ENCODE peak calls at places on chromosomes 7 and 10, in five cellular contexts. One of them, this sample, is unnamed.

GRCh38 chr10:79355420-79356010 is 8.2 kb downstream of the PPIF start:
- DNase-seq in stimulated activated CD8-positive, alpha-beta memory T cell treated with anti-CD3 and anti-CD28 coated beads, Interleukin-15, amount 100 ng/mL, for 24 hours: no peak
- DNase-seq in WTC11: no peak
- DNase-seq in NAMALWA: no peak
- DNase-seq in stomach: no peak
- DNase-seq in this sample: no peak

GRCh38 chr7:111528331-111528730 is 34.0 kb downstream of the IMMP2L start:
- DNase-seq in stimulated activated CD8-positive, alpha-beta memory T cell treated with anti-CD3 and anti-CD28 coated beads, Interleukin-15, amount 100 ng/mL, for 24 hours: no peak
- DNase-seq in WTC11: no peak
- DNase-seq in NAMALWA: no peak
- DNase-seq in stomach: no peak
- DNase-seq in this sample: no peak

GRCh38 chr10:98028168-98028770 is 2.2 kb downstream of the CRTAC1 start:
- DNase-seq in stimulated activated CD8-positive, alpha-beta memory T cell treated with anti-CD3 and anti-CD28 coated beads, Interleukin-15, amount 100 ng/mL, for 24 hours: peak; percentile 21
- DNase-seq in WTC11: peak; percentile 87
- DNase-seq in NAMALWA: peak; percentile 74
- DNase-seq in stomach: peak; percentile 57
- DNase-seq in this sample: peak; percentile 33

GRCh38 chr7:30865821-30866220 is 45.8 kb upstream of the AQP1 start:
- DNase-seq in stimulated activated CD8-positive, alpha-beta memory T cell treated with anti-CD3 and anti-CD28 coated beads, Interleukin-15, amount 100 ng/mL, for 24 hours: no peak
- DNase-seq in WTC11: no peak
- DNase-seq in NAMALWA: no peak
- DNase-seq in stomach: no peak
- DNase-seq in this sample: no peak

GRCh38 chr10:129662386-129662785 is 195.3 kb downstream of the MGMT start:
- DNase-seq in stimulated activated CD8-positive, alpha-beta memory T cell treated with anti-CD3 and anti-CD28 coated beads, Interleukin-15, amount 100 ng/mL, for 24 hours: no peak
- DNase-seq in WTC11: no peak
- DNase-seq in NAMALWA: no peak
- DNase-seq in stomach: no peak
- DNase-seq in this sample: no peak

GRCh38 chr10:85105614-85106013 is 777.2 kb downstream of the CCSER2 start:
- DNase-seq in stimulated activated CD8-positive, alpha-beta memory T cell treated with anti-CD3 and anti-CD28 coated beads, Interleukin-15, amount 100 ng/mL, for 24 hours: no peak
- DNase-seq in WTC11: peak; percentile 55
- DNase-seq in NAMALWA: no peak
- DNase-seq in stomach: no peak
- DNase-seq in this sample: no peak

GRCh38 chr7:111771638-111772037 is 209.3 kb upstream of the IMMP2L start:
- DNase-seq in stimulated activated CD8-positive, alpha-beta memory T cell treated with anti-CD3 and anti-CD28 coated beads, Interleukin-15, amount 100 ng/mL, for 24 hours: no peak
- DNase-seq in WTC11: no peak
- DNase-seq in NAMALWA: no peak
- DNase-seq in stomach: no peak
- DNase-seq in this sample: no peak

GRCh38 chr7:76149847-76150691 is 51.6 kb upstream of the SRRM3 start:
- DNase-seq in stimulated activated CD8-positive, alpha-beta memory T cell treated with anti-CD3 and anti-CD28 coated beads, Interleukin-15, amount 100 ng/mL, for 24 hours: no peak
- DNase-seq in WTC11: no peak
- DNase-seq in NAMALWA: no peak
- DNase-seq in stomach: no peak
- DNase-seq in this sample: no peak

GRCh38 chr7:32163141-32163806 is 93.1 kb upstream of the PDE1C start:
- DNase-seq in stimulated activated CD8-positive, alpha-beta memory T cell treated with anti-CD3 and anti-CD28 coated beads, Interleukin-15, amount 100 ng/mL, for 24 hours: no peak
- DNase-seq in WTC11: no peak
- DNase-seq in NAMALWA: no peak
- DNase-seq in stomach: no peak
- DNase-seq in this sample: no peak

GRCh38 chr7:159280008-159280407 is 135.3 kb upstream of the VIPR2 start:
- DNase-seq in stimulated activated CD8-positive, alpha-beta memory T cell treated with anti-CD3 and anti-CD28 coated beads, Interleukin-15, amount 100 ng/mL, for 24 hours: no peak
- DNase-seq in WTC11: no peak
- DNase-seq in NAMALWA: no peak
- DNase-seq in stomach: no peak
- DNase-seq in this sample: no peak

GRCh38 chr10:27744478-27745379 is 890 bp downstream of the MKX start:
- DNase-seq in stimulated activated CD8-positive, alpha-beta memory T cell treated with anti-CD3 and anti-CD28 coated beads, Interleukin-15, amount 100 ng/mL, for 24 hours: no peak
- DNase-seq in WTC11: peak; percentile 53
- DNase-seq in NAMALWA: no peak
- DNase-seq in stomach: peak; percentile 28
- DNase-seq in this sample: no peak

GRCh38 chr7:75033826-75034225 is 39.8 kb downstream of the RCC1L start:
- DNase-seq in stimulated activated CD8-positive, alpha-beta memory T cell treated with anti-CD3 and anti-CD28 coated beads, Interleukin-15, amount 100 ng/mL, for 24 hours: no peak
- DNase-seq in WTC11: no peak
- DNase-seq in NAMALWA: no peak
- DNase-seq in stomach: no peak
- DNase-seq in this sample: no peak

GRCh38 chr7:6392712-6393666 is 54.8 kb downstream of the DAGLB start:
- DNase-seq in stimulated activated CD8-positive, alpha-beta memory T cell treated with anti-CD3 and anti-CD28 coated beads, Interleukin-15, amount 100 ng/mL, for 24 hours: no peak
- DNase-seq in WTC11: no peak
- DNase-seq in NAMALWA: no peak
- DNase-seq in stomach: peak; percentile 89
- DNase-seq in this sample: no peak

GRCh38 chr7:13240349-13240748 is 552.9 kb downstream of the ARL4A start:
- DNase-seq in stimulated activated CD8-positive, alpha-beta memory T cell treated with anti-CD3 and anti-CD28 coated beads, Interleukin-15, amount 100 ng/mL, for 24 hours: no peak
- DNase-seq in WTC11: no peak
- DNase-seq in NAMALWA: no peak
- DNase-seq in stomach: no peak
- DNase-seq in this sample: no peak

GRCh38 chr7:46507601-46508000 is 586.5 kb upstream of the IGFBP3 start:
- DNase-seq in stimulated activated CD8-positive, alpha-beta memory T cell treated with anti-CD3 and anti-CD28 coated beads, Interleukin-15, amount 100 ng/mL, for 24 hours: no peak
- DNase-seq in WTC11: no peak
- DNase-seq in NAMALWA: no peak
- DNase-seq in stomach: no peak
- DNase-seq in this sample: no peak

GRCh38 chr10:121926669-121927360 is 1.0 kb downstream of the ATE1 start:
- DNase-seq in stimulated activated CD8-positive, alpha-beta memory T cell treated with anti-CD3 and anti-CD28 coated beads, Interleukin-15, amount 100 ng/mL, for 24 hours: peak; percentile 2
- DNase-seq in WTC11: no peak
- DNase-seq in NAMALWA: peak; percentile 73
- DNase-seq in stomach: no peak
- DNase-seq in this sample: no peak

GRCh38 chr7:123148813-123149212 is 51.0 kb downstream of the SLC13A1 start:
- DNase-seq in stimulated activated CD8-positive, alpha-beta memory T cell treated with anti-CD3 and anti-CD28 coated beads, Interleukin-15, amount 100 ng/mL, for 24 hours: no peak
- DNase-seq in WTC11: no peak
- DNase-seq in NAMALWA: peak; percentile 17
- DNase-seq in stomach: no peak
- DNase-seq in this sample: no peak

GRCh38 chr7:105934577-105935185 is 28.4 kb upstream of the CDHR3 start:
- DNase-seq in stimulated activated CD8-positive, alpha-beta memory T cell treated with anti-CD3 and anti-CD28 coated beads, Interleukin-15, amount 100 ng/mL, for 24 hours: no peak
- DNase-seq in WTC11: peak; percentile 37
- DNase-seq in NAMALWA: peak; percentile 66
- DNase-seq in stomach: peak; percentile 56
- DNase-seq in this sample: peak; percentile 64

GRCh38 chr10:14665304-14665703 is 109.4 kb downstream of the FAM107B start:
- DNase-seq in stimulated activated CD8-positive, alpha-beta memory T cell treated with anti-CD3 and anti-CD28 coated beads, Interleukin-15, amount 100 ng/mL, for 24 hours: no peak
- DNase-seq in WTC11: no peak
- DNase-seq in NAMALWA: peak; percentile 70
- DNase-seq in stomach: no peak
- DNase-seq in this sample: no peak